ENCODE peak calls at places on chromosomes 7 and 10, in four cellular contexts. V, Z, J and E are unnamed samples.

GRCh38 chr10:64636461-64636860 is 1115.3 kb downstream of the REEP3 start:
- DNase-seq in V (no peak), Z (no peak), J (no peak), E (no peak)

GRCh38 chr7:138064856-138065357 is 11.4 kb upstream of the AKR1D1 start:
- DNase-seq in V (no peak), Z (no peak), J (no peak), E (no peak)

GRCh38 chr7:132755538-132756481 is 179.5 kb upstream of the PLXNA4 start:
- DNase-seq in V (no peak), Z (no peak), J (no peak), E (no peak)

GRCh38 chr7:22348379-22348778 is 8.6 kb downstream of the RAPGEF5 start:
- DNase-seq in V (no peak), Z (no peak), J (no peak), E (no peak)

GRCh38 chr10:21403256-21404015 is 122.0 kb downstream of the SKIDA1 start:
- DNase-seq in V (no peak), Z (no peak), J (no peak), E (no peak)

GRCh38 chr10:80459047-80459865 is 5.1 kb downstream of the TSPAN14 start:
- DNase-seq in V (peak), Z (peak), J (peak), E (peak)

GRCh38 chr10:15419279-15419874 is 48.3 kb upstream of the FAM171A1 start:
- DNase-seq in V (peak), Z (peak), J (no peak), E (peak)

GRCh38 chr10:35409094-35409582 is 72.8 kb downstream of the CCNY start:
- DNase-seq in V (peak), Z (peak), J (no peak), E (no peak)

GRCh38 chr10:132987671-132988571 is 45.6 kb upstream of the CFAP46 start:
- DNase-seq in V (no peak), Z (no peak), J (no peak), E (no peak)